ENCODE peak calls at places on chromosomes 1 and 21, in four cellular contexts. P is fibroblast of mammary gland, Z is mucosa of descending colon, M is thyroid gland. Y is an unnamed sample.

GRCh38 chr1:36091698-36092097 is 3.0 kb downstream of the ADPRS start:
- DNase-seq in Z (no peak), M (no peak), P (no peak), Y (no peak)

GRCh38 chr1:2575801-2576663 is 10.5 kb upstream of the PRXL2B start:
- DNase-seq in M (no peak), P (no peak), Z (peak), Y (no peak)

GRCh38 chr1:17168480-17168878 is 36.4 kb upstream of the PADI1 start:
- DNase-seq in M (peak), Z (no peak), P (peak), Y (peak)

GRCh38 chr1:101971309-101971708 is 25.4 kb downstream of the OLFM3 start:
- DNase-seq in P (peak), M (no peak), Z (peak), Y (peak)

GRCh38 chr21:46008893-46009635 is 27.5 kb downstream of the COL6A1 start:
- DNase-seq in M (no peak), Z (no peak), P (no peak), Y (no peak)

GRCh38 chr1:119045091-119045746 is 57.1 kb upstream of the TBX15 start:
- DNase-seq in M (no peak), Z (no peak), P (no peak), Y (no peak)

GRCh38 chr1:171994293-171994692 is 153.0 kb downstream of the DNM3 start:
- DNase-seq in P (no peak), Z (no peak), M (no peak), Y (no peak)

GRCh38 chr1:234933475-234933874 is 195.2 kb downstream of the TOMM20 start:
- DNase-seq in Z (no peak), P (peak), M (peak), Y (peak)

GRCh38 chr1:74504125-74505065 is 8.0 kb downstream of the LRRC53 start:
- DNase-seq in M (peak), Z (peak), P (peak), Y (peak)

GRCh38 chr1:11781298-11781697 is 19.3 kb downstream of the C1orf167 start:
- DNase-seq in M (no peak), P (no peak), Z (no peak), Y (peak)

Y was measured in ELR.